ENCODE peak calls at places on chromosome 17, in eight cellular contexts. K is Ammon's horn; W is amygdala; Y is HEK293T; B is tibial nerve; S is cerebellum; H is activated T-helper 9 cell treated with anti-CD3 and anti-CD28 coated beads, Interleukin-2, amount 50 U/mL, for 16 hours; U is stimulated activated CD4-positive, alpha-beta T cell treated with anti-CD3 and anti-CD28 coated beads, TNF-alpha, amount 100 ng/mL, for 48 hours. M is an unnamed sample.
A peak's percentile ranks its signal among the peaks of the same experiment; 100 is the strongest.

GRCh38 chr17:17119533-17119932 is 77.3 kb downstream of the MPRIP start:
- DNase-seq in K (no peak), U (peak; percentile 50), Y (no peak), W (no peak), B (no peak), H (peak; percentile 60), S (no peak), M (no peak)

GRCh38 chr17:18102640-18103039 is 5.9 kb upstream of the MYO15A start:
- DNase-seq in S (no peak), H (no peak), Y (no peak), U (no peak), K (no peak), W (no peak), B (no peak), M (no peak)

GRCh38 chr17:16380640-16381495 is at the start of gene UBB:
- DNase-seq in S (peak; percentile 95), U (peak; percentile 87), W (peak; percentile 89), H (peak; percentile 91), K (peak; percentile 98), Y (peak; percentile 89), B (peak; percentile 89), M (peak; percentile 92)

GRCh38 chr17:83106913-83107655 is 27.7 kb downstream of the METRNL start:
- DNase-seq in S (no peak), Y (no peak), H (no peak), K (no peak), W (no peak), U (no peak), B (no peak), M (no peak)

GRCh38 chr17:41049110-41049509 is 2.0 kb upstream of the KRTAP2-1 start:
- DNase-seq in S (no peak), W (no peak), U (no peak), B (no peak), Y (no peak), K (no peak), H (no peak), M (no peak)

GRCh38 chr17:44636562-44636961 is 19.7 kb upstream of the MEIOC start:
- DNase-seq in U (no peak), H (no peak), S (peak; percentile 26), K (peak; percentile 28), B (no peak), W (no peak), Y (no peak), M (no peak)

GRCh38 chr17:31541559-31541958 is 150.1 kb downstream of the RAB11FIP4 start:
- DNase-seq in W (no peak), U (no peak), S (no peak), B (no peak), H (no peak), K (no peak), Y (peak; percentile 26), M (peak; percentile 76)

GRCh38 chr17:11558681-11559234 is 39.5 kb upstream of the DNAH9 start:
- DNase-seq in Y (no peak), U (no peak), W (no peak), H (no peak), K (no peak), S (no peak), B (no peak), M (no peak)

GRCh38 chr17:80773243-80773991 is 218.2 kb upstream of the CHMP6 start:
- DNase-seq in H (no peak), K (peak; percentile 92), W (peak; percentile 69), B (no peak), Y (peak; percentile 41), U (no peak), S (peak; percentile 88), M (no peak)

M was measured in HuH-7.